ENCODE peak calls at places on chromosomes 13 and 19, in seven cellular contexts. X is IMR-90, L is neuronal stem cell, Z is mesendoderm, F is H1, D is trophoblast cell, W is mesenchymal stem cell. E is an unnamed sample.

GRCh38 chr13:75635101-75635620 is 969 bp upstream of the LMO7 start:
- DNase-seq in Z (peak; percentile 56), X (no peak), D (peak; percentile 66), F (no peak), L (no peak), W (peak; percentile 50), E (peak; percentile 46)

GRCh38 chr19:27964165-27964564 is 1248.8 kb downstream of the UQCRFS1 start:
- DNase-seq in D (no peak), W (no peak), X (no peak), Z (no peak), F (no peak), L (no peak), E (no peak)

GRCh38 chr13:50989476-50989875 is 79.9 kb downstream of the RNASEH2B start:
- DNase-seq in D (no peak), W (peak; percentile 50), F (no peak), Z (peak; percentile 61), X (no peak), L (no peak), E (peak; percentile 55)

GRCh38 chr13:96200810-96201209 is 110.9 kb downstream of the HS6ST3 start:
- DNase-seq in Z (peak; percentile 26), X (no peak), L (no peak), F (no peak), D (no peak), W (no peak), E (no peak)

GRCh38 chr19:2883686-2884439 is 16.7 kb downstream of the ZNF556 start:
- DNase-seq in Z (no peak), F (no peak), X (no peak), D (no peak), W (no peak), L (no peak), E (no peak)

GRCh38 chr19:4910594-4911273 is 1.4 kb downstream of the UHRF1 start:
- DNase-seq in L (no peak), D (no peak), F (no peak), W (peak; percentile 64), X (peak; percentile 64), Z (peak; percentile 22), E (no peak)

GRCh38 chr13:97030705-97031452 is 36.6 kb upstream of the OXGR1 start:
- DNase-seq in X (peak; percentile 61), W (peak; percentile 63), L (peak; percentile 8), D (peak; percentile 88), Z (peak; percentile 67), F (no peak), E (no peak)

GRCh38 chr13:109914111-109914510 is 127.7 kb upstream of the IRS2 start:
- DNase-seq in W (no peak), Z (no peak), L (no peak), X (no peak), F (no peak), D (no peak), E (no peak)

GRCh38 chr13:32206097-32206740 is 108.9 kb downstream of the ZAR1L start:
- DNase-seq in X (peak; percentile 16), F (no peak), W (peak; percentile 17), D (no peak), Z (no peak), L (no peak), E (no peak)

GRCh38 chr13:107864543-107865460 is 350.5 kb downstream of the LIG4 start:
- DNase-seq in X (peak; percentile 86), D (peak; percentile 55), L (peak; percentile 84), F (no peak), Z (peak; percentile 78), W (peak; percentile 87), E (no peak)

GRCh38 chr13:98447130-98447529 is 129.8 kb downstream of the STK24 start:
- DNase-seq in D (no peak), W (no peak), Z (no peak), L (no peak), X (no peak), F (no peak), E (no peak)
- H3K23ac ChIP-seq in D (no peak overlapping the region), W (no peak overlapping the region), Z (no peak overlapping the region), L (no peak overlapping the region), X (no peak overlapping the region), F (no peak overlapping the region), E (no peak overlapping the region)

GRCh38 chr19:13262450-13262849 is 112.2 kb downstream of the IER2 start:
- DNase-seq in F (no peak), Z (peak; percentile 33), D (peak; percentile 82), W (peak; percentile 65), X (peak; percentile 61), L (no peak), E (no peak)

GRCh38 chr19:13267131-13267530 is 116.9 kb downstream of the IER2 start:
- DNase-seq in X (no peak), F (no peak), W (no peak), D (no peak), Z (no peak), L (no peak), E (no peak)

GRCh38 chr19:13269348-13269747 is 119.1 kb downstream of the IER2 start:
- DNase-seq in F (no peak), W (no peak), X (no peak), L (no peak), D (no peak), Z (no peak), E (no peak)

GRCh38 chr19:13270514-13271105 is 120.4 kb downstream of the IER2 start:
- DNase-seq in L (no peak), W (no peak), Z (no peak), F (no peak), D (no peak), X (no peak), E (no peak)

GRCh38 chr19:13267889-13268288 is 117.7 kb downstream of the IER2 start:
- DNase-seq in W (no peak), D (no peak), Z (no peak), X (peak; percentile 51), L (no peak), F (no peak), E (no peak)
- H3K23ac ChIP-seq in W (no peak overlapping the region), D (no peak overlapping the region), Z (no peak overlapping the region), X (peak overlapping the region; percentile 2), L (no peak overlapping the region), F (no peak overlapping the region), E (no peak overlapping the region)

GRCh38 chr19:13225973-13226865 is 76.0 kb downstream of the IER2 start:
- DNase-seq in D (no peak), Z (no peak), L (no peak), F (no peak), W (no peak), X (no peak), E (no peak)

GRCh38 chr19:13226983-13227382 is 76.8 kb downstream of the IER2 start:
- DNase-seq in Z (no peak), L (no peak), D (no peak), W (no peak), F (no peak), X (no peak), E (no peak)

GRCh38 chr19:13231663-13232062 is 81.5 kb downstream of the IER2 start:
- DNase-seq in L (no peak), Z (no peak), D (no peak), X (no peak), F (no peak), W (no peak), E (no peak)

GRCh38 chr19:13229246-13229645 is 79.0 kb downstream of the IER2 start:
- DNase-seq in F (no peak), D (no peak), X (no peak), Z (no peak), W (no peak), L (no peak), E (no peak)

DNA sequence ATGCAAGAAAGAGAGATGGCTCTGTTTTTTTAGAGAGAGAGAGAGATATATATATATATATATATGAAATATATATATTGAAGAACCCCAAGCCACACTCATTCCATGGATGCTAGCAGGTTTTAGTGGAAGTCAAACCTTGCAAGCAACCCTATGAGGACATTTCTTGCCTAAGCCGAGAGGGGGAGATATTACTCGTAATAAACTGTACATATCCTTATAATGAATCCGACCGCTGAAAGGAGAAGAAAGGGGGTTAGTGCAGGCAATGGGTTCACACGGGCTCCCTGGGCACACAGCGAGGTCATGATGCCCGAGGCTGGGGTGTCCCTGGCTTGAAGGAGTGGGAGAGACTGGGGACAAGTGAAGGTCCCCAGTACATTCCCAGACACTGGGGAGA is 78.3 kb downstream of the IER2 start:
- DNase-seq in Z (no peak), D (peak; percentile 44), X (no peak), W (no peak), L (no peak), F (no peak), E (no peak)
- H3K23ac ChIP-seq in Z (no peak overlapping the region), D (no peak overlapping the region), X (no peak overlapping the region), W (no peak overlapping the region), L (no peak overlapping the region), F (no peak overlapping the region), E (no peak overlapping the region)

GRCh38 chr13:79483302-79483701 is 2.3 kb downstream of the NDFIP2 start:
- DNase-seq in D (no peak), X (peak; percentile 78), L (no peak), Z (no peak), F (no peak), W (peak; percentile 89), E (no peak)
- H3K23ac ChIP-seq in D (no peak overlapping the region), X (no peak overlapping the region), L (no peak overlapping the region), Z (no peak overlapping the region), F (no peak overlapping the region), W (no peak overlapping the region), E (no peak overlapping the region)

GRCh38 chr19:40358773-40359172 is 10.3 kb downstream of the PLD3 start:
- DNase-seq in D (peak; percentile 8), L (no peak), W (no peak), F (no peak), Z (no peak), X (no peak), E (no peak)

GRCh38 chr19:40360020-40360686 is 11.7 kb downstream of the PLD3 start:
- DNase-seq in W (no peak), F (no peak), X (no peak), L (no peak), D (peak; percentile 14), Z (no peak), E (no peak)

GRCh38 chr19:40355975-40356680 is 7.6 kb downstream of the PLD3 start:
- DNase-seq in Z (no peak), F (no peak), W (no peak), L (no peak), X (no peak), D (no peak), E (no peak)

GRCh38 chr19:40356681-40357595 is 8.4 kb downstream of the PLD3 start:
- DNase-seq in L (no peak), Z (peak; percentile 36), D (no peak), W (no peak), X (peak; percentile 33), F (no peak), E (no peak)

GRCh38 chr19:40357655-40358054 is 9.2 kb downstream of the PLD3 start:
- DNase-seq in D (no peak), Z (no peak), L (no peak), F (no peak), W (no peak), X (peak; percentile 54), E (no peak)
- H3K23ac ChIP-seq in D (no peak overlapping the region), Z (no peak overlapping the region), L (no peak overlapping the region), F (no peak overlapping the region), W (no peak overlapping the region), X (no peak overlapping the region), E (no peak overlapping the region)

E was measured in H9.